ENCODE peak calls at places on chromosomes 12 and 14, in five cellular contexts. E, L, K, C and P are unnamed samples. For H3K4me1, the result is how much of the 10 kb centered on the place peaks cover.

GRCh38 chr14:48853159-48853558 is 733.0 kb downstream of the RPS29 start:
- DNase-seq in K (no peak), C (no peak), E (no peak), L (no peak), P (no peak)

GRCh38 chr12:27762757-27763156 is 17.3 kb upstream of the KLHL42 start:
- DNase-seq in L (no peak), C (no peak), E (no peak), K (no peak), P (no peak)

GRCh38 chr12:123034865-123035264 is 54.4 kb downstream of the ARL6IP4 start:
- DNase-seq in L (no peak), K (no peak), E (no peak), C (no peak), P (no peak)

GRCh38 chr12:98227162-98227561 is 288.2 kb upstream of the TMPO start:
- DNase-seq in E (no peak), K (no peak), C (no peak), L (no peak), P (no peak)

GRCh38 chr12:108773798-108774788 is 42.8 kb upstream of the CORO1C start:
- DNase-seq in K (peak), L (no peak), E (no peak), C (peak), P (peak)

GRCh38 chr14:33103966-33104365 is 165.3 kb downstream of the NPAS3 start:
- DNase-seq in K (no peak), L (no peak), E (no peak), C (no peak), P (no peak)

GRCh38 chr12:25623816-25624215 is 70.7 kb upstream of the LMNTD1 start:
- DNase-seq in L (no peak), C (no peak), E (no peak), K (no peak), P (no peak)

GRCh38 chr14:47917344-47917954 is 242.0 kb upstream of the MDGA2 start:
- DNase-seq in L (no peak), E (no peak), C (peak), K (no peak), P (no peak)

GRCh38 chr14:102232348-102232625 is 72.7 kb downstream of the MOK start:
- DNase-seq in E (no peak), K (no peak), C (no peak), L (no peak), P (no peak)

GRCh38 chr12:65300679-65301349 is 22.3 kb downstream of the MSRB3 start:
- DNase-seq in C (peak), L (no peak), E (no peak), K (no peak), P (no peak)

GRCh38 chr14:32826404-32827082 is 112.1 kb upstream of the NPAS3 start:
- DNase-seq in C (no peak), L (no peak), K (no peak), E (no peak), P (no peak)

GRCh38 chr14:69268763-69269162 is 8.8 kb downstream of the GALNT16 start:
- DNase-seq in K (no peak), C (no peak), E (no peak), L (no peak), P (no peak)

GRCh38 chr12:78403681-78404080 is 460.9 kb upstream of the SYT1 start:
- DNase-seq in C (no peak), E (no peak), L (no peak), K (no peak), P (no peak)

GRCh38 chr12:94111290-94111689 is 37.1 kb upstream of the PLXNC1 start:
- DNase-seq in E (no peak), C (no peak), K (no peak), L (no peak), P (no peak)

GRCh38 chr14:99560946-99561683 is 42.9 kb downstream of the CCDC85C start:
- DNase-seq in C (peak), L (no peak), K (no peak), E (no peak), P (no peak)

GRCh38 chr12:118645219-118645618 is 268.9 kb downstream of the SUDS3 start:
- DNase-seq in C (peak), K (no peak), L (no peak), E (no peak), P (peak)

GRCh38 chr12:3364661-3365264 is 126.2 kb upstream of the PRMT8 start:
- DNase-seq in L (no peak), C (peak), K (no peak), E (no peak), P (no peak)
- H3K4me3 ChIP-seq in L (no peak), C (peak), K (no peak), E (no peak), P (no peak)

DNA sequence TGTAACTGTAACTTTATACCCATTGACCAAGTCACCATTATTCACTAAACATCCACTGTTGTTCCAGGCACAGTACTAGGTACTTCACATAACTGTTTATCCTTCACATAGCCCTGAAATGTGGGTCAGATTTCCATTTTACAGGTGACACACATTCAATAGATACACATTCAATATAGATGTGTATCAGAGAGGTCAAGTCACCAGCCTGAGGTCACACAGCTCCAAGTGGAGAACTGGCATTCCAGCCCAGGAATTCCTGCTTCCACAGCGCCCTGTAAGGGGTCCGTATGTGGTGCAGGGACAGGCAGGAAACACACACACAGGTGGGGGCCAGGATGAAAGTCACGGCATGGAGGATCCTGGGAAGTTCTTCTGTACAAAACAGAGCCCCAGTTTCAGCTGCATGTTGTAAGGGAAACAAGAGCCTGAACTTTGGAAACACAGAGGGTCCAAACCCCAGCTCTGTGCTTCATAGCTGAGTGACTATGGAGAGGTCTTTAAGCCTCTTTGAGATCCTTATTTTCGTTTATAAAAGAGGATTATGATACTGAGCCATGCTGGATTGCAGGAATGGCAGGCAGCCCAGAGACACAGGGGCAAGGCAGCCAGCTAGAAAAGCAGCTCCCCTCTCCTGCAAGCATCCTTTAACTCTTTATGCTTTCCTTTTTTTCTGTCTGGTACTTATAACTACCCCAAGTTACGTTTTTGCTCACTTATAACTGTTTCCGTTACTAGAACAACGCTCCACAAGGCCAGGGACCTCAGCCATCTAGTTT is 50.3 kb upstream of the DICER1 start:
- DNase-seq in E (no peak), C (no peak), L (no peak), K (no peak), P (no peak)
- H3K4me1 ChIP-seq in E (under half), C (under half), L (under half), K (under half), P (under half)

GRCh38 chr12:115758886-115759620 is 518.4 kb downstream of the MED13L start:
- DNase-seq in K (no peak), E (no peak), C (no peak), L (no peak), P (no peak)
- H3K4me3 ChIP-seq in K (no peak), E (no peak), C (no peak), L (no peak), P (no peak)

GRCh38 chr14:96509457-96510090 is 7.4 kb downstream of the PAPOLA start:
- DNase-seq in L (no peak), E (no peak), K (no peak), C (no peak), P (no peak)
- H3K4me1 ChIP-seq in L (half or more), E (half or more), K (under half), C (half or more), P (under half)

DNA sequence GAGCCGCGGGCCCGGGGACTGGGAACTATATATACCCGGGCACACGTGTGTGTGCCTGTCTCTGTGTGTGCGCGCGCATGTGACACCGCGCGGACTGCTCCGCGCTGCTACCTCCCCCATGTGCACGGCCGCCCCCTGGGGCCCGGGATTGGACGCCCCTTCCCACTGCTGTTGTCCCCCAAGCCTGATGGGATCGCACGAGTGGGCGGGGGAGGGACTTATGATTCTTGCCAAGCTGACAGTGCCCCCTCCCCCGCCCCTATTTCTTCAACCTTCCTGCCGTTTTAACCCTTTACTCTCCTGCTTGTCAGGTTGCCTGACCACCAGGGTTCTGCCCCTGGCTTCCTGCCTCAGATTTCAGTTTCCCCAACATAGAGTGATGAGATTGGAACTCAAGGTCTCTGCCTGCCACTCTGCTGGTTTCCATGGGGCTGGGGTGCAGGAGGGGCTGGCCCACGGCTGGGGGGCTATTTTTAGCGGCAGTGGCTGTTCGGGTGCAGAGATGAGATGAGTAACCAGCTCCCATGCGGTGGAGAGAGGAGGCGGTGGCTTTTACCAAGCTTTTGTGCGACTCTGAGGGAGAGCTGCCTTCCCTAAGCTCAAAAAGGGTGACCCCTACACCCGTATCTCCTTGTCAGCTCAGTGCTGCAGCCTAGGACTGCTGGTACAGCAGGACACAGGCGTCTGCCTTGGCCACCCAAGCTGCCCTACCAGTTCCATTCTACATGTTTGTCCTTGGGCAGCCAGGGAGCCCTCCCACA is at the start of gene DDN:
- DNase-seq in K (no peak), C (peak), L (no peak), E (peak), P (no peak)
- H3K4me3 ChIP-seq in K (peak), C (peak), L (peak), E (peak), P (no peak)

GRCh38 chr12:53105256-53105655 is 2.0 kb downstream of the SOAT2 start:
- DNase-seq in C (no peak), L (no peak), E (no peak), K (no peak), P (no peak)

GRCh38 chr12:53102883-53103807 is at the start of gene SOAT2:
- DNase-seq in E (peak), C (no peak), L (peak), K (no peak), P (no peak)

GRCh38 chr12:53103860-53104305 is 597 bp downstream of the SOAT2 start:
- DNase-seq in L (no peak), K (no peak), C (no peak), E (peak), P (no peak)

GRCh38 chr12:53107122-53107521 is 3.8 kb downstream of the SOAT2 start:
- DNase-seq in L (no peak), K (no peak), E (no peak), C (no peak), P (no peak)

GRCh38 chr12:53105712-53106439 is 2.6 kb downstream of the SOAT2 start:
- DNase-seq in L (no peak), E (no peak), C (no peak), K (no peak), P (no peak)
- H3K4me1 ChIP-seq in L (under half), E (under half), C (under half), K (under half), P (under half)